ENCODE peak calls at places on chromosomes 6 and 20, in seven cellular contexts. X is upper lobe of right lung, R is psoas muscle, W is transverse colon, Q is heart left ventricle, S is bronchial epithelial cell, V is esophagus muscularis mucosa. P is an unnamed sample.

GRCh38 chr6:45966797-45967196 is 48.9 kb downstream of the CLIC5 start:
- DNase-seq in X (no peak), R (no peak), W (peak), Q (no peak), S (no peak), V (no peak), P (no peak)

GRCh38 chr6:84467296-84467695 is 239.9 kb upstream of the CEP162 start:
- DNase-seq in X (no peak), R (no peak), W (no peak), Q (no peak), S (peak), V (no peak), P (no peak)

GRCh38 chr6:73203098-73203497 is 22.2 kb downstream of the KHDC1L start:
- DNase-seq in X (no peak), R (no peak), W (no peak), Q (no peak), S (peak), V (no peak), P (no peak)

GRCh38 chr6:105968230-105968954 is 117.7 kb upstream of the PRDM1 start:
- DNase-seq in X (no peak), R (no peak), W (no peak), Q (no peak), S (peak), V (no peak), P (no peak)

GRCh38 chr6:159879829-159880228 is 11.0 kb upstream of the MAS1 start:
- DNase-seq in X (no peak), R (no peak), W (no peak), Q (no peak), S (no peak), V (no peak), P (no peak)

GRCh38 chr6:105484238-105485161 is 81.6 kb upstream of the PREP start:
- DNase-seq in X (no peak), R (no peak), W (no peak), Q (no peak), S (peak), V (no peak), P (no peak)

GRCh38 chr20:34515484-34516037 is 661 bp upstream of the DYNLRB1 start:
- DNase-seq in X (peak), R (peak), W (peak), Q (peak), S (peak), V (no peak), P (peak)

GRCh38 chr6:3403244-3404154 is 53.4 kb downstream of the SLC22A23 start:
- DNase-seq in X (no peak), R (no peak), W (peak), Q (no peak), S (peak), V (no peak), P (no peak)

GRCh38 chr20:31862506-31862905 is 7.8 kb downstream of the DUSP15 start:
- DNase-seq in X (no peak), R (no peak), W (no peak), Q (no peak), S (no peak), V (no peak), P (peak)

GRCh38 chr20:14064333-14064732 is 69.0 kb downstream of the MACROD2 start:
- DNase-seq in X (no peak), R (no peak), W (no peak), Q (no peak), S (no peak), V (no peak), P (no peak)

GRCh38 chr6:161348628-161348994 is 74.8 kb upstream of the AGPAT4 start:
- DNase-seq in X (no peak), R (no peak), W (no peak), Q (no peak), S (no peak), V (no peak), P (no peak)

GRCh38 chr6:89887452-89888137 is 6.7 kb upstream of the GJA10 start:
- DNase-seq in X (no peak), R (no peak), W (no peak), Q (no peak), S (no peak), V (no peak), P (peak)

GRCh38 chr6:96735332-96735731 is 101.9 kb downstream of the GPR63 start:
- DNase-seq in X (no peak), R (no peak), W (no peak), Q (no peak), S (no peak), V (no peak), P (no peak)

GRCh38 chr6:42423244-42423643 is 28.5 kb downstream of the TRERF1 start:
- DNase-seq in X (no peak), R (no peak), W (no peak), Q (no peak), S (no peak), V (no peak), P (peak)

GRCh38 chr6:133730881-133731280 is 158.0 kb upstream of the TCF21 start:
- DNase-seq in X (no peak), R (no peak), W (no peak), Q (no peak), S (peak), V (no peak), P (no peak)

GRCh38 chr20:5980720-5981119 is 30.3 kb downstream of the MCM8 start:
- DNase-seq in X (no peak), R (no peak), W (no peak), Q (no peak), S (no peak), V (no peak), P (no peak)

GRCh38 chr6:41443616-41444525 is 102.3 kb upstream of the FOXP4 start:
- DNase-seq in X (no peak), R (peak), W (no peak), Q (peak), S (no peak), V (no peak), P (no peak)

GRCh38 chr20:14235355-14235754 is 102.1 kb downstream of the FLRT3 start:
- DNase-seq in X (no peak), R (no peak), W (no peak), Q (no peak), S (peak), V (no peak), P (no peak)

GRCh38 chr6:45184937-45185336 is 143.2 kb upstream of the RUNX2 start:
- DNase-seq in X (no peak), R (no peak), W (no peak), Q (no peak), S (no peak), V (no peak), P (no peak)

GRCh38 chr6:167760979-167761793 is 65.5 kb upstream of the AFDN start:
- DNase-seq in X (peak), R (no peak), W (no peak), Q (no peak), S (no peak), V (no peak), P (no peak)

GRCh38 chr20:12808006-12808567 is 200.7 kb upstream of the SPTLC3 start:
- DNase-seq in X (no peak), R (no peak), W (no peak), Q (no peak), S (no peak), V (no peak), P (no peak)

GRCh38 chr6:109183109-109183508 is 87.8 kb downstream of the CEP57L1 start:
- DNase-seq in X (no peak), R (no peak), W (no peak), Q (no peak), S (peak), V (no peak), P (no peak)

GRCh38 chr20:49276895-49277785 is 717 bp downstream of the ZNFX1 start:
- DNase-seq in X (peak), R (peak), W (peak), Q (peak), S (no peak), V (no peak), P (peak)

GRCh38 chr20:50416269-50416863 is 93.8 kb upstream of the PTPN1 start:
- DNase-seq in X (no peak), R (peak), W (no peak), Q (no peak), S (peak), V (no peak), P (no peak)

GRCh38 chr6:34143884-34144580 is 1.9 kb downstream of the GRM4 start:
- DNase-seq in X (peak), R (peak), W (no peak), Q (no peak), S (no peak), V (no peak), P (peak)

GRCh38 chr20:10609276-10609675 is 64.5 kb downstream of the JAG1 start:
- DNase-seq in X (no peak), R (peak), W (no peak), Q (peak), S (no peak), V (no peak), P (no peak)

GRCh38 chr6:7051780-7052440 is 55.9 kb upstream of the RREB1 start:
- DNase-seq in X (peak), R (peak), W (peak), Q (peak), S (peak), V (no peak), P (peak)

GRCh38 chr6:26411751-26412150 is 9.7 kb downstream of the BTN3A1 start:
- DNase-seq in X (no peak), R (no peak), W (no peak), Q (no peak), S (no peak), V (no peak), P (no peak)

GRCh38 chr6:74222768-74223321 is 526.8 kb downstream of the CD109 start:
- DNase-seq in X (no peak), R (no peak), W (no peak), Q (no peak), S (peak), V (no peak), P (no peak)

GRCh38 chr6:32980488-32981038 is 12.2 kb downstream of the BRD2 start:
- DNase-seq in X (no peak), R (no peak), W (no peak), Q (no peak), S (no peak), V (no peak), P (no peak)

GRCh38 chr6:42454428-42454791 is 2.7 kb upstream of the TRERF1 start:
- DNase-seq in X (no peak), R (peak), W (peak), Q (peak), S (no peak), V (no peak), P (no peak)

DNA sequence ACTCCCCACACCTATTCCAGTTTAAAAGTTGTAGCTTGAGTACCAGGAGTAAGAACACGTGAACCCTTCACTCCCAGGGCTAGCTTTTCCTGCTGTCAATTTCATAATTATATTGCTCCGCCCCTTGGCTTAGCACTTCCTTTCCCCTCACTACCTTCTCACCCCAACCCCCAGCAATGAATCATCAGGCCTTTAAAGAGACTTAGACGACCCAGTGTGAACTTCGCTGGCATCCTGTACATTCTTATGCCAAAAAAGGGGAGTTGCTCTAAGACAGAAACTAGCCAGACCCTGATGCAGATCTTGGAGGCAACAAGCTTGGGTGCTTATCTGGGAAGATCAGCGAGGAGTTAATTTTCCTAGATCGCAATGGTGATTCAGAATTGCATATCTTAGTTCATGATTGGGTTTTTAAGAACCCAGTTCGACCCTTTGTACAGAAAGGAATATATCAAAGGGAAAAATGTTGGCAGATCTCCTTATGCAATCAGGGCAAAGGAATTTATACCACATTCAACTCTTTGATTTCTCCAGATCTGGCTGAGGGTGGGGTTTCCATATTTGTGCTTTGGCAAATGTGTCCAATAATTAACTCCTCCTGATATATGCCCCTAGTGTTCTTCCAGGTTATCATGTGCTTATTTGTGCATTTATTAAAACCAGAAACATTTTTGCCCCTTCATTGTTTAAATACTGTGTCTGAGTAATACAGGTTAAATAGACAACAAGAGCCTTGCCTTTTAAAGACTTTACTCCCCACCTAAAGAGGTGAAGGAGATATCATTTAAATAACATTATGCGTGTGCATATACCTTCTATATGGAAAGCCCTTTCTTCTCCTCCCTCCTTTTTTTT is 8.1 kb upstream of the ATXN1 start:
- DNase-seq in X (no peak), R (no peak), W (peak), Q (peak), S (peak), V (no peak), P (no peak)
- TF ChIP-seq CTCF in X (no peak), R (no peak), W (peak), Q (no peak), S (no peak), V (no peak), P (no peak)

GRCh38 chr20:44056010-44056698 is 130.8 kb downstream of the JPH2 start:
- DNase-seq in X (peak), R (no peak), W (peak), Q (peak), S (peak), V (peak), P (no peak)
- TF ChIP-seq CTCF in X (peak), R (peak), W (peak), Q (peak), S (peak), V (peak), P (peak)

GRCh38 chr6:5398530-5398929 is 137.2 kb downstream of the FARS2 start:
- DNase-seq in X (no peak), R (no peak), W (no peak), Q (no peak), S (peak), V (no peak), P (peak)

GRCh38 chr6:5403076-5403475 is 141.8 kb downstream of the FARS2 start:
- DNase-seq in X (no peak), R (no peak), W (no peak), Q (no peak), S (peak), V (no peak), P (no peak)

GRCh38 chr6:5399391-5399790 is 138.1 kb downstream of the FARS2 start:
- DNase-seq in X (no peak), R (no peak), W (no peak), Q (no peak), S (no peak), V (no peak), P (no peak)

GRCh38 chr6:5403619-5404018 is 142.3 kb downstream of the FARS2 start:
- DNase-seq in X (no peak), R (no peak), W (no peak), Q (no peak), S (peak), V (no peak), P (no peak)

GRCh38 chr6:5401845-5402738 is 140.8 kb downstream of the FARS2 start:
- DNase-seq in X (no peak), R (no peak), W (no peak), Q (no peak), S (peak), V (no peak), P (no peak)
- TF ChIP-seq CTCF in X (peak), R (peak), W (peak), Q (peak), S (peak), V (peak), P (peak)

GRCh38 chr20:62516345-62516744 is 40.5 kb upstream of the GATA5 start:
- DNase-seq in X (no peak), R (no peak), W (no peak), Q (no peak), S (no peak), V (no peak), P (no peak)

GRCh38 chr20:62518911-62519310 is 43.1 kb upstream of the GATA5 start:
- DNase-seq in X (no peak), R (peak), W (no peak), Q (no peak), S (no peak), V (no peak), P (no peak)

GRCh38 chr20:62515826-62516225 is 40.0 kb upstream of the GATA5 start:
- DNase-seq in X (no peak), R (no peak), W (no peak), Q (no peak), S (no peak), V (no peak), P (no peak)

GRCh38 chr20:62517901-62518610 is 42.3 kb upstream of the GATA5 start:
- DNase-seq in X (no peak), R (peak), W (no peak), Q (no peak), S (no peak), V (no peak), P (no peak)

GRCh38 chr20:62517168-62517567 is 41.4 kb upstream of the GATA5 start:
- DNase-seq in X (no peak), R (no peak), W (no peak), Q (no peak), S (no peak), V (no peak), P (no peak)
- TF ChIP-seq CTCF in X (no peak), R (no peak), W (no peak), Q (no peak), S (no peak), V (no peak), P (no peak)

GRCh38 chr20:53828673-53829085 is 235.0 kb upstream of the ZNF217 start:
- DNase-seq in X (no peak), R (no peak), W (no peak), Q (no peak), S (peak), V (no peak), P (no peak)
- TF ChIP-seq CTCF in X (peak), R (no peak), W (no peak), Q (no peak), S (no peak), V (no peak), P (no peak)

GRCh38 chr6:114108119-114109002 is 137.4 kb upstream of the HDAC2 start:
- DNase-seq in X (peak), R (peak), W (peak), Q (peak), S (peak), V (no peak), P (peak)
- TF ChIP-seq CTCF in X (peak), R (peak), W (peak), Q (peak), S (peak), V (peak), P (peak)

DNA sequence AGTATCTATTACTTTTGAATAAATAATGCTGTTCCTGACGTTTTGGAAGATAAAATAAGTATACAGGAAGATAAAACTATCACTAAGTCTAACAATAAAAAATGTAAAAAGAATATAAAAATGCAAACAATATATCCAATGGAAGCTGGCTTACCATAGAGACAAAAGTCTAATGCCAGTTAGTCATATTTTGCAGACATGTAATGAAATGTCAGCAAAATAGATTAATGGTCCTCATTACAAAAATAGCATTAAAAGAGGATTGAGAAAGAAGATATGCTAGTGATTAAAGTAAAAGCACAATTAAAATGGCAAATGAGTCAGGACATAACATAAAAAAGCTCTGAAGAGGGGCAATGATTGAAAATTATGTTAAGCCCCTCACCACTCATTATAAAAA is 265.0 kb downstream of the MMUT start:
- DNase-seq in X (no peak), R (no peak), W (no peak), Q (no peak), S (no peak), V (no peak), P (no peak)
- TF ChIP-seq CTCF in X (no peak), R (no peak), W (no peak), Q (no peak), S (no peak), V (no peak), P (no peak)

GRCh38 chr6:166240889-166241288 is 67.3 kb downstream of the PRR18 start:
- DNase-seq in X (no peak), R (no peak), W (no peak), Q (no peak), S (no peak), V (no peak), P (no peak)
- TF ChIP-seq CTCF in X (no peak), R (no peak), W (no peak), Q (no peak), S (no peak), V (no peak), P (no peak)

DNA sequence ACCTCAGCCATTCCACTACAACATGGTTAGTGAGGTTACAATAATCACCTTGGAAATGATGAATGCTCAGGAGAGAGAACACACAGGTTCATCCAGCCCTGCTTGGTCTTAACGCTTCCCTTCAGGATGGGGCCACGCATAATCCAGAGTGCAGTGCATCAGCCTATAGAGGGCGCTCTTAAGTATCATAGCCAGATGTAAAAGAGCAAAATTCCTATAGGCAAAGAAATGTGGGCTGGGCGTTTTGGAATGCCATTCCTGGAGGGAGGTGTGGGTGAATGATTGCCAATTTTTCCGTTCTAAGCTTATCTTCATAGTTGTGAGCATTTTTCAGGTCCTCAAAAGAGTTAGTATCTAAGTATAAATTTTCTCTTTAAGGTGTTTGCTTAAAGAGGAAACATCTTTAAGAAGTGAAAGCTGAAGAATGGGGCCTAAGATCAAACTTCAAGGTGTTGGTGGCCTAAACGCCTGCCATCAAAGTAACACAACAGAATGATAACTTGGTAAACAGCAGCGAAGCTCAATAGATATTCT is 1.8 kb downstream of the RIPOR2 start:
- DNase-seq in X (no peak), R (no peak), W (peak), Q (no peak), S (peak), V (no peak), P (no peak)
- TF ChIP-seq CTCF in X (peak), R (peak), W (peak), Q (peak), S (peak), V (no peak), P (peak)